ENCODE peak calls at places on chromosomes 4 and X, in ten cellular contexts. One of them, this sample, is unnamed.

GRCh38 chrX:152601848-152602616 is 35.7 kb upstream of the GABRQ start:
- DNase-seq in psoas muscle: no peak
- DNase-seq in H1: no peak
- DNase-seq in dorsolateral prefrontal cortex: no peak
- DNase-seq in H9: peak
- DNase-seq in CD14-positive monocyte: no peak
- DNase-seq in osteocyte: no peak
- DNase-seq in neural progenitor cell: peak
- DNase-seq in AG09319: no peak
- DNase-seq in thoracic aorta: no peak
- DNase-seq in this sample: no peak

GRCh38 chr4:81257021-81257420 is 42.0 kb upstream of the PRKG2 start:
- DNase-seq in psoas muscle: no peak
- DNase-seq in H1: no peak
- DNase-seq in dorsolateral prefrontal cortex: no peak
- DNase-seq in H9: no peak
- DNase-seq in CD14-positive monocyte: no peak
- DNase-seq in osteocyte: no peak
- DNase-seq in neural progenitor cell: no peak
- DNase-seq in AG09319: no peak
- DNase-seq in thoracic aorta: no peak
- DNase-seq in this sample: no peak

GRCh38 chr4:138910914-138911336 is 104.7 kb upstream of the NOCT start:
- DNase-seq in psoas muscle: peak
- DNase-seq in H1: peak
- DNase-seq in dorsolateral prefrontal cortex: peak
- DNase-seq in H9: peak
- DNase-seq in CD14-positive monocyte: no peak
- DNase-seq in osteocyte: peak
- DNase-seq in neural progenitor cell: peak
- DNase-seq in AG09319: peak
- DNase-seq in thoracic aorta: peak
- DNase-seq in this sample: no peak

GRCh38 chr4:52015366-52015765 is 4.8 kb downstream of the LRRC66 start:
- DNase-seq in psoas muscle: no peak
- DNase-seq in H1: no peak
- DNase-seq in dorsolateral prefrontal cortex: no peak
- DNase-seq in H9: no peak
- DNase-seq in CD14-positive monocyte: no peak
- DNase-seq in osteocyte: no peak
- DNase-seq in neural progenitor cell: peak
- DNase-seq in AG09319: no peak
- DNase-seq in thoracic aorta: no peak
- DNase-seq in this sample: no peak

GRCh38 chr4:108171541-108172230 is 3.0 kb upstream of the LEF1 start:
- DNase-seq in psoas muscle: no peak
- DNase-seq in H1: no peak
- DNase-seq in dorsolateral prefrontal cortex: no peak
- DNase-seq in H9: peak
- DNase-seq in CD14-positive monocyte: no peak
- DNase-seq in osteocyte: no peak
- DNase-seq in neural progenitor cell: peak
- DNase-seq in AG09319: no peak
- DNase-seq in thoracic aorta: no peak
- DNase-seq in this sample: peak

GRCh38 chr4:139890810-139891209 is 225.2 kb downstream of the MGST2 start:
- DNase-seq in psoas muscle: no peak
- DNase-seq in H1: no peak
- DNase-seq in dorsolateral prefrontal cortex: no peak
- DNase-seq in H9: no peak
- DNase-seq in CD14-positive monocyte: no peak
- DNase-seq in osteocyte: no peak
- DNase-seq in neural progenitor cell: no peak
- DNase-seq in AG09319: no peak
- DNase-seq in thoracic aorta: no peak
- DNase-seq in this sample: no peak

GRCh38 chrX:17242470-17242869 is 132.5 kb upstream of the NHS start:
- DNase-seq in psoas muscle: no peak
- DNase-seq in H1: peak
- DNase-seq in dorsolateral prefrontal cortex: peak
- DNase-seq in H9: no peak
- DNase-seq in CD14-positive monocyte: no peak
- DNase-seq in osteocyte: no peak
- DNase-seq in neural progenitor cell: peak
- DNase-seq in AG09319: peak
- DNase-seq in thoracic aorta: peak
- DNase-seq in this sample: peak

GRCh38 chr4:141028024-141028529 is 105.2 kb downstream of the RNF150 start:
- DNase-seq in psoas muscle: no peak
- DNase-seq in H1: no peak
- DNase-seq in dorsolateral prefrontal cortex: no peak
- DNase-seq in H9: no peak
- DNase-seq in CD14-positive monocyte: no peak
- DNase-seq in osteocyte: no peak
- DNase-seq in neural progenitor cell: no peak
- DNase-seq in AG09319: no peak
- DNase-seq in thoracic aorta: no peak
- DNase-seq in this sample: no peak

GRCh38 chr4:15003891-15004700 is 1.8 kb downstream of the CPEB2 start:
- DNase-seq in psoas muscle: peak
- DNase-seq in H1: no peak
- DNase-seq in dorsolateral prefrontal cortex: peak
- DNase-seq in H9: peak
- DNase-seq in CD14-positive monocyte: peak
- DNase-seq in osteocyte: peak
- DNase-seq in neural progenitor cell: peak
- DNase-seq in AG09319: no peak
- DNase-seq in thoracic aorta: no peak
- DNase-seq in this sample: peak

GRCh38 chr4:111449657-111450056 is 695.6 kb upstream of the FAM241A start:
- DNase-seq in psoas muscle: no peak
- DNase-seq in H1: no peak
- DNase-seq in dorsolateral prefrontal cortex: no peak
- DNase-seq in H9: no peak
- DNase-seq in CD14-positive monocyte: no peak
- DNase-seq in osteocyte: no peak
- DNase-seq in neural progenitor cell: no peak
- DNase-seq in AG09319: no peak
- DNase-seq in thoracic aorta: no peak
- DNase-seq in this sample: no peak

GRCh38 chr4:123250843-123251242 is 145.8 kb upstream of the SPRY1 start:
- DNase-seq in psoas muscle: peak
- DNase-seq in H1: no peak
- DNase-seq in dorsolateral prefrontal cortex: no peak
- DNase-seq in H9: no peak
- DNase-seq in CD14-positive monocyte: no peak
- DNase-seq in osteocyte: no peak
- DNase-seq in neural progenitor cell: no peak
- DNase-seq in AG09319: peak
- DNase-seq in thoracic aorta: no peak
- DNase-seq in this sample: peak

GRCh38 chrX:112678831-112679230 is 907 bp downstream of the LHFPL1 start:
- DNase-seq in psoas muscle: no peak
- DNase-seq in H1: no peak
- DNase-seq in dorsolateral prefrontal cortex: no peak
- DNase-seq in H9: no peak
- DNase-seq in CD14-positive monocyte: no peak
- DNase-seq in osteocyte: no peak
- DNase-seq in neural progenitor cell: no peak
- DNase-seq in AG09319: no peak
- DNase-seq in thoracic aorta: no peak
- DNase-seq in this sample: no peak

GRCh38 chr4:6633091-6633906 is 7.2 kb upstream of the MRFAP1 start:
- DNase-seq in psoas muscle: peak
- DNase-seq in H1: no peak
- DNase-seq in dorsolateral prefrontal cortex: no peak
- DNase-seq in H9: no peak
- DNase-seq in CD14-positive monocyte: peak
- DNase-seq in osteocyte: no peak
- DNase-seq in neural progenitor cell: peak
- DNase-seq in AG09319: peak
- DNase-seq in thoracic aorta: no peak
- DNase-seq in this sample: no peak
- TF ChIP-seq CTCF in psoas muscle: no peak
- TF ChIP-seq CTCF in H1: no peak
- TF ChIP-seq CTCF in dorsolateral prefrontal cortex: no peak
- TF ChIP-seq CTCF in H9: no peak
- TF ChIP-seq CTCF in CD14-positive monocyte: no peak
- TF ChIP-seq CTCF in osteocyte: no peak
- TF ChIP-seq CTCF in neural progenitor cell: no peak
- TF ChIP-seq CTCF in AG09319: no peak
- TF ChIP-seq CTCF in thoracic aorta: no peak
- TF ChIP-seq CTCF in this sample: no peak

GRCh38 chrX:95065151-95065550 is 1391.1 kb downstream of the FAM133A start:
- DNase-seq in psoas muscle: no peak
- DNase-seq in H1: no peak
- DNase-seq in dorsolateral prefrontal cortex: no peak
- DNase-seq in H9: no peak
- DNase-seq in CD14-positive monocyte: no peak
- DNase-seq in osteocyte: no peak
- DNase-seq in neural progenitor cell: no peak
- DNase-seq in AG09319: no peak
- DNase-seq in thoracic aorta: no peak
- DNase-seq in this sample: no peak

GRCh38 chrX:95076449-95076848 is 1402.4 kb downstream of the FAM133A start:
- DNase-seq in psoas muscle: no peak
- DNase-seq in H1: no peak
- DNase-seq in dorsolateral prefrontal cortex: no peak
- DNase-seq in H9: no peak
- DNase-seq in CD14-positive monocyte: no peak
- DNase-seq in osteocyte: no peak
- DNase-seq in neural progenitor cell: peak
- DNase-seq in AG09319: no peak
- DNase-seq in thoracic aorta: no peak
- DNase-seq in this sample: no peak

GRCh38 chrX:95071621-95072020 is 1397.6 kb downstream of the FAM133A start:
- DNase-seq in psoas muscle: no peak
- DNase-seq in H1: no peak
- DNase-seq in dorsolateral prefrontal cortex: no peak
- DNase-seq in H9: no peak
- DNase-seq in CD14-positive monocyte: no peak
- DNase-seq in osteocyte: no peak
- DNase-seq in neural progenitor cell: no peak
- DNase-seq in AG09319: no peak
- DNase-seq in thoracic aorta: no peak
- DNase-seq in this sample: no peak

DNA sequence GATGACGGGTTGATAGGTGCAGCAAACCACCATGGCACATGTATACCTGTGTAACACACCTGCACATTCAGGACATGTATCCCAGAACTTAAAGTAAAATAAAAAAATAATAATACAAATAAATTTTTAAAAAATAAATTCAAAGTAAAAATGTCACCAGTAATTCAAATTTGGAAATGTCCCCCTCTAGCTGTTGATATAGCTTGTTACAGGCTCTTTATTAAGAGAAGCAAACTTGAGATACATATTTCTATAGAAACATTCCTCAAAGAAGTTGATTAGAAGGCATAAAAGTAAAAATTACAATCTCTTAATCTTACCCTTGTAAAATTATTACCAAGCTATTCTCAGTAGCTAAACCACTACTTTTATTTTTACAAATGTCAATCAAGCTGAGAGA is 1397.0 kb downstream of the FAM133A start:
- DNase-seq in psoas muscle: no peak
- DNase-seq in H1: no peak
- DNase-seq in dorsolateral prefrontal cortex: no peak
- DNase-seq in H9: no peak
- DNase-seq in CD14-positive monocyte: no peak
- DNase-seq in osteocyte: no peak
- DNase-seq in neural progenitor cell: no peak
- DNase-seq in AG09319: no peak
- DNase-seq in thoracic aorta: no peak
- DNase-seq in this sample: no peak
- TF ChIP-seq CTCF in psoas muscle: no peak
- TF ChIP-seq CTCF in H1: no peak
- TF ChIP-seq CTCF in dorsolateral prefrontal cortex: no peak
- TF ChIP-seq CTCF in H9: peak
- TF ChIP-seq CTCF in CD14-positive monocyte: no peak
- TF ChIP-seq CTCF in osteocyte: peak
- TF ChIP-seq CTCF in neural progenitor cell: peak
- TF ChIP-seq CTCF in AG09319: peak
- TF ChIP-seq CTCF in thoracic aorta: no peak
- TF ChIP-seq CTCF in this sample: no peak

DNA sequence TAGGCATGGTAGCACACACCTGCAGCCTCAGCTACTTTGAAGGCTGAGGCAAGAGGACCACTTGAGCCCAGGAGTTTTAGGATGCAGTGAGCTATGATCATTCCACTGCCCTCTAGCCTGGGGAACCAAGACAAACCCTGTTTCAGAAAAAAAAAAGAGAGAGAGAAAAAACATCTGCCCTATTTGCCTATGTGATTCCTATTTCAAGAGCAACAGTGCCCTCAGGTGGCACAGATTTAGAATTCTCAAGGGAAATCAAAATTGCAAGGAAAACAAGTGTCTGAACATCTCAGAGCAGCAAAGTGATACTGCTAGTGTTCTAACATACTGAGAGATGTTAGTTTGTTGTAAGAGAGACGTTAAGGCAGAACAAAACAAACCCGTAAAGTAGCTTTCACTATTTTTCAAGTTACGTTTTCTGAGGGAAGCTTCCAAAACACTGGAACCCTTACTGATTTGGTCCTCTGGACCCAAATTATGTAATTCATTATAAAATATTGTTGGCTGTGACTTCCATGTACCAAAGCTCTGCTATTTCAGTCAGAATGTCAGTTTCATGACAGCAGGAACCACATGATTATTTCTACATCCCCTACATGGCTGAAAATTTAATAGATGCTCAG is 7.9 kb downstream of the BDH2 start:
- DNase-seq in psoas muscle: no peak
- DNase-seq in H1: no peak
- DNase-seq in dorsolateral prefrontal cortex: peak
- DNase-seq in H9: no peak
- DNase-seq in CD14-positive monocyte: no peak
- DNase-seq in osteocyte: no peak
- DNase-seq in neural progenitor cell: peak
- DNase-seq in AG09319: peak
- DNase-seq in thoracic aorta: no peak
- DNase-seq in this sample: peak
- TF ChIP-seq CTCF in psoas muscle: peak
- TF ChIP-seq CTCF in H1: no peak
- TF ChIP-seq CTCF in dorsolateral prefrontal cortex: peak
- TF ChIP-seq CTCF in H9: peak
- TF ChIP-seq CTCF in CD14-positive monocyte: peak
- TF ChIP-seq CTCF in osteocyte: peak
- TF ChIP-seq CTCF in neural progenitor cell: peak
- TF ChIP-seq CTCF in AG09319: peak
- TF ChIP-seq CTCF in thoracic aorta: peak
- TF ChIP-seq CTCF in this sample: peak

DNA sequence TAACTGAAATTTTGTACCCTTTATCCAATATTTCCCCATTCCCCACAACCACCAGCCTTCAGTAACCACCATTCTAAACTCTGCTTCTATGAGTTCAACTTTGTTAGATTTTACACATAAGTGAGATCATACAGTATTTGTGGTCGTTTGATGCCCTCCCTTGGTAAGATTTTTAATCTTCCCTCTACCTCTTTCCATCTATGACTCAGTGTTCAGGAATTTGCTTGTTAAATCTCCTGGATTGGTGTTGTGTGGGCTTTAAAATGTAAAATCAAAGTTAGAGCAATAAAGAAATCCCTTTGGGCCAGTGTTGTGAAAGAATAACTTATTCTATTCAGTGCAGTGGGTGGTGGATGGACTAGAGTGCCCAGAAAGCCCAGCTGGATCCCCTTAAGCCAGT is 37.4 kb downstream of the SLC16A2 start:
- DNase-seq in psoas muscle: no peak
- DNase-seq in H1: no peak
- DNase-seq in dorsolateral prefrontal cortex: no peak
- DNase-seq in H9: no peak
- DNase-seq in CD14-positive monocyte: no peak
- DNase-seq in osteocyte: no peak
- DNase-seq in neural progenitor cell: no peak
- DNase-seq in AG09319: no peak
- DNase-seq in thoracic aorta: no peak
- DNase-seq in this sample: no peak
- TF ChIP-seq CTCF in psoas muscle: no peak
- TF ChIP-seq CTCF in H1: no peak
- TF ChIP-seq CTCF in dorsolateral prefrontal cortex: no peak
- TF ChIP-seq CTCF in H9: no peak
- TF ChIP-seq CTCF in CD14-positive monocyte: no peak
- TF ChIP-seq CTCF in osteocyte: peak
- TF ChIP-seq CTCF in neural progenitor cell: no peak
- TF ChIP-seq CTCF in AG09319: no peak
- TF ChIP-seq CTCF in thoracic aorta: no peak
- TF ChIP-seq CTCF in this sample: no peak